ENCODE peak calls at places on chromosomes 5 and 9, in four cellular contexts. One of them, this sample, is unnamed.

GRCh38 chr5:59188415-59189225 is 605.7 kb downstream of the RAB3C start:
- DNase-seq in CD8-positive, alpha-beta T cell: peak; percentile 41
- DNase-seq in naive thymus-derived CD4-positive, alpha-beta T cell: peak; percentile 16
- DNase-seq in GM23248: peak; percentile 81
- DNase-seq in this sample: peak; percentile 72

GRCh38 chr9:131258698-131259431 is 17.4 kb downstream of the FAM78A start:
- DNase-seq in CD8-positive, alpha-beta T cell: no peak
- DNase-seq in naive thymus-derived CD4-positive, alpha-beta T cell: no peak
- DNase-seq in GM23248: no peak
- DNase-seq in this sample: no peak

GRCh38 chr5:10533218-10533617 is 30.7 kb upstream of the ANKRD33B start:
- DNase-seq in CD8-positive, alpha-beta T cell: no peak
- DNase-seq in naive thymus-derived CD4-positive, alpha-beta T cell: no peak
- DNase-seq in GM23248: no peak
- DNase-seq in this sample: no peak

GRCh38 chr9:106846847-106847246 is 16.1 kb upstream of the ZNF462 start:
- DNase-seq in CD8-positive, alpha-beta T cell: no peak
- DNase-seq in naive thymus-derived CD4-positive, alpha-beta T cell: no peak
- DNase-seq in GM23248: peak; percentile 62
- DNase-seq in this sample: no peak

GRCh38 chr9:136268318-136268717 is 22.7 kb upstream of the QSOX2 start:
- DNase-seq in CD8-positive, alpha-beta T cell: no peak
- DNase-seq in naive thymus-derived CD4-positive, alpha-beta T cell: no peak
- DNase-seq in GM23248: no peak
- DNase-seq in this sample: peak; percentile 74

GRCh38 chr5:15620501-15620900 is 120.5 kb downstream of the FBXL7 start:
- DNase-seq in CD8-positive, alpha-beta T cell: no peak
- DNase-seq in naive thymus-derived CD4-positive, alpha-beta T cell: no peak
- DNase-seq in GM23248: peak; percentile 95
- DNase-seq in this sample: no peak

GRCh38 chr9:70412678-70413426 is 1.6 kb downstream of the KLF9 start:
- DNase-seq in CD8-positive, alpha-beta T cell: peak; percentile 30
- DNase-seq in naive thymus-derived CD4-positive, alpha-beta T cell: peak; percentile 28
- DNase-seq in GM23248: peak; percentile 85
- DNase-seq in this sample: peak; percentile 22

GRCh38 chr9:104075801-104076753 is 18.0 kb upstream of the SMC2 start:
- DNase-seq in CD8-positive, alpha-beta T cell: no peak
- DNase-seq in naive thymus-derived CD4-positive, alpha-beta T cell: no peak
- DNase-seq in GM23248: peak; percentile 76
- DNase-seq in this sample: no peak

GRCh38 chr9:131190191-131190590 is 64.8 kb downstream of the NUP214 start:
- DNase-seq in CD8-positive, alpha-beta T cell: no peak
- DNase-seq in naive thymus-derived CD4-positive, alpha-beta T cell: no peak
- DNase-seq in GM23248: no peak
- DNase-seq in this sample: no peak

GRCh38 chr5:68047035-68047434 is 168.5 kb upstream of the PIK3R1 start:
- DNase-seq in CD8-positive, alpha-beta T cell: no peak
- DNase-seq in naive thymus-derived CD4-positive, alpha-beta T cell: no peak
- DNase-seq in GM23248: peak; percentile 86
- DNase-seq in this sample: no peak

GRCh38 chr5:35038891-35039290 is 8.9 kb downstream of the AGXT2 start:
- DNase-seq in CD8-positive, alpha-beta T cell: no peak
- DNase-seq in naive thymus-derived CD4-positive, alpha-beta T cell: no peak
- DNase-seq in GM23248: no peak
- DNase-seq in this sample: no peak

GRCh38 chr5:163509288-163510040 is 4.0 kb downstream of the MAT2B start:
- DNase-seq in CD8-positive, alpha-beta T cell: no peak
- DNase-seq in naive thymus-derived CD4-positive, alpha-beta T cell: no peak
- DNase-seq in GM23248: peak; percentile 79
- DNase-seq in this sample: peak; percentile 56

GRCh38 chr5:132225165-132226032 is 2.3 kb downstream of the P4HA2 start:
- DNase-seq in CD8-positive, alpha-beta T cell: no peak
- DNase-seq in naive thymus-derived CD4-positive, alpha-beta T cell: no peak
- DNase-seq in GM23248: peak; percentile 95
- DNase-seq in this sample: no peak

GRCh38 chr5:174731214-174732039 is 7.0 kb downstream of the MSX2 start:
- DNase-seq in CD8-positive, alpha-beta T cell: no peak
- DNase-seq in naive thymus-derived CD4-positive, alpha-beta T cell: no peak
- DNase-seq in GM23248: no peak
- DNase-seq in this sample: peak; percentile 85

GRCh38 chr5:126516852-126517251 is 78.2 kb downstream of the ALDH7A1 start:
- DNase-seq in CD8-positive, alpha-beta T cell: no peak
- DNase-seq in naive thymus-derived CD4-positive, alpha-beta T cell: no peak
- DNase-seq in GM23248: peak; percentile 39
- DNase-seq in this sample: no peak

GRCh38 chr5:41410307-41410706 is 100.1 kb downstream of the PLCXD3 start:
- DNase-seq in CD8-positive, alpha-beta T cell: no peak
- DNase-seq in naive thymus-derived CD4-positive, alpha-beta T cell: no peak
- DNase-seq in GM23248: no peak
- DNase-seq in this sample: no peak

GRCh38 chr5:79508354-79508753 is 5.6 kb downstream of the HOMER1 start:
- DNase-seq in CD8-positive, alpha-beta T cell: no peak
- DNase-seq in naive thymus-derived CD4-positive, alpha-beta T cell: no peak
- DNase-seq in GM23248: no peak
- DNase-seq in this sample: no peak

GRCh38 chr5:143837306-143837848 is 25.4 kb downstream of the HMHB1 start:
- DNase-seq in CD8-positive, alpha-beta T cell: no peak
- DNase-seq in naive thymus-derived CD4-positive, alpha-beta T cell: no peak
- DNase-seq in GM23248: peak; percentile 65
- DNase-seq in this sample: no peak

GRCh38 chr5:170115925-170116324 is 10.2 kb downstream of the FOXI1 start:
- DNase-seq in CD8-positive, alpha-beta T cell: no peak
- DNase-seq in naive thymus-derived CD4-positive, alpha-beta T cell: no peak
- DNase-seq in GM23248: no peak
- DNase-seq in this sample: no peak

GRCh38 chr5:116475232-116475828 is 99.3 kb downstream of the SEMA6A start:
- DNase-seq in CD8-positive, alpha-beta T cell: no peak
- DNase-seq in naive thymus-derived CD4-positive, alpha-beta T cell: no peak
- DNase-seq in GM23248: no peak
- DNase-seq in this sample: no peak

GRCh38 chr9:84315278-84315877 is 25.2 kb downstream of the SLC28A3 start:
- DNase-seq in CD8-positive, alpha-beta T cell: peak; percentile 39
- DNase-seq in naive thymus-derived CD4-positive, alpha-beta T cell: peak; percentile 9
- DNase-seq in GM23248: peak; percentile 70
- DNase-seq in this sample: peak; percentile 68

GRCh38 chr9:130672466-130672865 is 8.1 kb downstream of the PRDM12 start:
- DNase-seq in CD8-positive, alpha-beta T cell: no peak
- DNase-seq in naive thymus-derived CD4-positive, alpha-beta T cell: no peak
- DNase-seq in GM23248: no peak
- DNase-seq in this sample: no peak

GRCh38 chr5:111737716-111738115 is 19.3 kb downstream of the NREP start:
- DNase-seq in CD8-positive, alpha-beta T cell: no peak
- DNase-seq in naive thymus-derived CD4-positive, alpha-beta T cell: no peak
- DNase-seq in GM23248: peak; percentile 80
- DNase-seq in this sample: no peak

GRCh38 chr9:129773262-129774048 is 20.6 kb upstream of the PTGES start:
- DNase-seq in CD8-positive, alpha-beta T cell: no peak
- DNase-seq in naive thymus-derived CD4-positive, alpha-beta T cell: no peak
- DNase-seq in GM23248: peak; percentile 68
- DNase-seq in this sample: no peak

GRCh38 chr9:133060417-133060841 is 1.4 kb upstream of the CEL start:
- DNase-seq in CD8-positive, alpha-beta T cell: no peak
- DNase-seq in naive thymus-derived CD4-positive, alpha-beta T cell: no peak
- DNase-seq in GM23248: no peak
- DNase-seq in this sample: peak; percentile 93

GRCh38 chr9:114551750-114552685 is 35.6 kb upstream of the ATP6V1G1 start:
- DNase-seq in CD8-positive, alpha-beta T cell: no peak
- DNase-seq in naive thymus-derived CD4-positive, alpha-beta T cell: no peak
- DNase-seq in GM23248: peak; percentile 99
- DNase-seq in this sample: peak; percentile 82

GRCh38 chr5:173715607-173716006 is 99.2 kb upstream of the BOD1 start:
- DNase-seq in CD8-positive, alpha-beta T cell: no peak
- DNase-seq in naive thymus-derived CD4-positive, alpha-beta T cell: no peak
- DNase-seq in GM23248: peak; percentile 19
- DNase-seq in this sample: peak; percentile 38

GRCh38 chr9:70578720-70579119 is 164.3 kb upstream of the KLF9 start:
- DNase-seq in CD8-positive, alpha-beta T cell: no peak
- DNase-seq in naive thymus-derived CD4-positive, alpha-beta T cell: no peak
- DNase-seq in GM23248: no peak
- DNase-seq in this sample: no peak

GRCh38 chr5:180070726-180071417 is 687 bp downstream of the RNF130 start:
- DNase-seq in CD8-positive, alpha-beta T cell: no peak
- DNase-seq in naive thymus-derived CD4-positive, alpha-beta T cell: no peak
- DNase-seq in GM23248: peak; percentile 83
- DNase-seq in this sample: peak; percentile 73

GRCh38 chr5:54171645-54172384 is 138.6 kb downstream of the ARL15 start:
- DNase-seq in CD8-positive, alpha-beta T cell: no peak
- DNase-seq in naive thymus-derived CD4-positive, alpha-beta T cell: no peak
- DNase-seq in GM23248: no peak
- DNase-seq in this sample: no peak

GRCh38 chr5:179379321-179379890 is 34.1 kb upstream of the ADAMTS2 start:
- DNase-seq in CD8-positive, alpha-beta T cell: no peak
- DNase-seq in naive thymus-derived CD4-positive, alpha-beta T cell: no peak
- DNase-seq in GM23248: no peak
- DNase-seq in this sample: no peak

GRCh38 chr5:43066799-43067741 is 27.0 kb upstream of the ANXA2R start:
- DNase-seq in CD8-positive, alpha-beta T cell: peak; percentile 87
- DNase-seq in naive thymus-derived CD4-positive, alpha-beta T cell: peak; percentile 83
- DNase-seq in GM23248: peak; percentile 96
- DNase-seq in this sample: peak; percentile 95

GRCh38 chr5:87121315-87122170 is 146.1 kb upstream of the RASA1 start:
- DNase-seq in CD8-positive, alpha-beta T cell: peak; percentile 22
- DNase-seq in naive thymus-derived CD4-positive, alpha-beta T cell: no peak
- DNase-seq in GM23248: peak; percentile 95
- DNase-seq in this sample: peak; percentile 19

GRCh38 chr9:88651682-88652633 is 117.0 kb downstream of the NXNL2 start:
- DNase-seq in CD8-positive, alpha-beta T cell: no peak
- DNase-seq in naive thymus-derived CD4-positive, alpha-beta T cell: no peak
- DNase-seq in GM23248: peak; percentile 99
- DNase-seq in this sample: no peak

GRCh38 chr9:110691002-110691549 is 22.5 kb downstream of the MUSK start:
- DNase-seq in CD8-positive, alpha-beta T cell: no peak
- DNase-seq in naive thymus-derived CD4-positive, alpha-beta T cell: no peak
- DNase-seq in GM23248: peak; percentile 18
- DNase-seq in this sample: peak; percentile 41

GRCh38 chr5:65481171-65481575 is 547 bp downstream of the ADAMTS6 start:
- DNase-seq in CD8-positive, alpha-beta T cell: no peak
- DNase-seq in naive thymus-derived CD4-positive, alpha-beta T cell: no peak
- DNase-seq in GM23248: peak; percentile 44
- DNase-seq in this sample: no peak

GRCh38 chr5:171601266-171601881 is 181.9 kb downstream of the FGF18 start:
- DNase-seq in CD8-positive, alpha-beta T cell: no peak
- DNase-seq in naive thymus-derived CD4-positive, alpha-beta T cell: no peak
- DNase-seq in GM23248: no peak
- DNase-seq in this sample: no peak

DNA sequence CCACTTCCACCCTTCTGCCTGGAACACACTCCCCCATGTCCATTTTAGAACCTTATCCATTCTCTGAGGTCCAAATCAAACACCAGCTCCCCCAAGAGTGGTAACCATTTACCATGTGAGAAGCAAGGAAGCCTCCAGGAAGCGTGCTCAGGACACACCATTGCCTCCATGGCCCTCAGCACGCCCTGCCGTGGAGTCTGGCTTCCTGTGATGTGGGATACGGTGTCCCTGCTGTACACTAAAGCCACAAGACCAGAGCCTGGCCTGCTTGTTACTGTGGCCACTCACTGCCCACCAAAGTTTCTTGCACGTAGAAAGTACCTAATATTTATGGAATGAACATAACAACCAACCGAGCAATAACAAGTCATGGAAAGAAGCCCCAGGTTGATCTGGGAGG is 151.7 kb downstream of the SEMA5A start:
- DNase-seq in CD8-positive, alpha-beta T cell: no peak
- DNase-seq in naive thymus-derived CD4-positive, alpha-beta T cell: no peak
- DNase-seq in GM23248: no peak
- DNase-seq in this sample: no peak
- H3K36me3 ChIP-seq in CD8-positive, alpha-beta T cell: no peaks in the 10 kb centered on the region
- H3K36me3 ChIP-seq in naive thymus-derived CD4-positive, alpha-beta T cell: no peaks in the 10 kb centered on the region
- H3K36me3 ChIP-seq in GM23248: no peaks in the 10 kb centered on the region
- H3K36me3 ChIP-seq in this sample: no peaks in the 10 kb centered on the region

DNA sequence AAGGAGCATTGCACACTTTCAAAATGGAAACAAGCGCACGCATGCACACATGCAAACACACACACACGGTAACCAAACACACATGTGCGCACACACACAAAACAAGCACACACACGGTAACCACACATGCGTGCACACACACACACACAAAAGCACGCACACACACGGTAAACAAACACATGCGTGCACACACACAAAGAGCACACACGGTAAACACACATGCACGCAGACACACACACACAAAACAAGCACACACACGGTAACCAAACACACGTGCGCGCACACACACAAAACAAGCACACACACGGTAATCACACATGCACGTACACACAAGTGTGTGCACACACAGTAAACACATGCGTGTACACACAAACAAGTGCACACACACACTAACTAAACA is 19.3 kb upstream of the SLC6A3 start:
- DNase-seq in CD8-positive, alpha-beta T cell: no peak
- DNase-seq in naive thymus-derived CD4-positive, alpha-beta T cell: no peak
- DNase-seq in GM23248: no peak
- DNase-seq in this sample: no peak
- H3K36me3 ChIP-seq in CD8-positive, alpha-beta T cell: peaks cover 10% of the 10 kb centered on the region
- H3K36me3 ChIP-seq in naive thymus-derived CD4-positive, alpha-beta T cell: no peaks in the 10 kb centered on the region
- H3K36me3 ChIP-seq in GM23248: peaks cover 24% of the 10 kb centered on the region
- H3K36me3 ChIP-seq in this sample: peaks cover 17% of the 10 kb centered on the region

GRCh38 chr9:29437515-29437914 is 1864.2 kb upstream of the C9orf72 start:
- DNase-seq in CD8-positive, alpha-beta T cell: no peak
- DNase-seq in naive thymus-derived CD4-positive, alpha-beta T cell: no peak
- DNase-seq in GM23248: no peak
- DNase-seq in this sample: no peak

GRCh38 chr9:29439961-29440360 is 1866.7 kb upstream of the C9orf72 start:
- DNase-seq in CD8-positive, alpha-beta T cell: no peak
- DNase-seq in naive thymus-derived CD4-positive, alpha-beta T cell: no peak
- DNase-seq in GM23248: no peak
- DNase-seq in this sample: peak; percentile 43

GRCh38 chr9:29440449-29440848 is 1867.2 kb upstream of the C9orf72 start:
- DNase-seq in CD8-positive, alpha-beta T cell: no peak
- DNase-seq in naive thymus-derived CD4-positive, alpha-beta T cell: no peak
- DNase-seq in GM23248: no peak
- DNase-seq in this sample: peak; percentile 29
- H3K36me3 ChIP-seq in CD8-positive, alpha-beta T cell: no peaks in the 10 kb centered on the region
- H3K36me3 ChIP-seq in naive thymus-derived CD4-positive, alpha-beta T cell: no peaks in the 10 kb centered on the region
- H3K36me3 ChIP-seq in GM23248: no peaks in the 10 kb centered on the region
- H3K36me3 ChIP-seq in this sample: no peaks in the 10 kb centered on the region

DNA sequence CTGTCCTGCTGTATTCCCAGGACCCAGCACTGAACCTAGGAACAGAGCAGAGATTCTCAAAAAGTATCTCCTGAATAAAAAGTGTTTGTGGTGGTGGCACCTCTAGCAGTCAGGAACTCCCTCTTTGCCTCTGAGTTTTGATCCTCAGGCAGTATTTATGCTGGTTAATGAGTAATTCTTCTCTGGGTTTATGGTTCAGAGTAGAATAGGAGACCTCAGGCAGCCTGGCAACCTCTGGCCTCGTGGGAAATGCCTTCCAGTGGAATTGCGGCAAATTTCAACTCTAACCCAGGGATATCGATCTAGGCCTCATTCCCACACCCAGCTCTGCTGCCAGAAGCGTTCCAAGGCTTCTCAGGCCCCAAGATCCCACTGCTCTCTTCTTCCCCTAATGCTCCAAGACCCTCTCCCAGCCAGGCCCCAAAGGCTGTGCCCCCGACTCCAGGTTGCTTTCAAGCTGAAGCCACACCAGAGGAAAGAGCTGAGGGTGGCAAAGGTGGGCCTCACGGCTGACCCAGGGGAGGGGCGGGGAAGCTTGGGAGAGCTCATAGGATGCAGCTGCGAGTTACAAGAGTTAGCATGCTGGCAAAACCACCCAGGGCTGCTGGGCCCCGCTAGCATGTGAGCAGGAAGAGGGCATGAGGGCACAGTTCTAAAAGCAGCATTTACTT is 10.9 kb upstream of the HDHD3 start:
- DNase-seq in CD8-positive, alpha-beta T cell: no peak
- DNase-seq in naive thymus-derived CD4-positive, alpha-beta T cell: no peak
- DNase-seq in GM23248: no peak
- DNase-seq in this sample: no peak
- H3K36me3 ChIP-seq in CD8-positive, alpha-beta T cell: peaks cover 18% of the 10 kb centered on the region
- H3K36me3 ChIP-seq in naive thymus-derived CD4-positive, alpha-beta T cell: no peaks in the 10 kb centered on the region
- H3K36me3 ChIP-seq in GM23248: peaks cover 3% of the 10 kb centered on the region
- H3K36me3 ChIP-seq in this sample: peaks cover 4% of the 10 kb centered on the region